ENCODE peak calls at places on chromosomes 1 and 21, in six cellular contexts. X is epithelial cell of esophagus, N is colonic mucosa, D is heart right ventricle, B is PC-9, V is cardiac fibroblast. U is an unnamed sample.

GRCh38 chr1:64268653-64269557 is 65.5 kb downstream of the UBE2U start:
- DNase-seq in X (peak; percentile 88), N (peak; percentile 81), D (peak; percentile 82), B (peak; percentile 63), V (peak; percentile 92), U (peak; percentile 67)

GRCh38 chr1:22318279-22318983 is 133.2 kb upstream of the ZBTB40 start:
- DNase-seq in V (no peak), B (no peak), N (no peak), D (no peak), X (no peak), U (no peak)

GRCh38 chr1:6651889-6652288 is 27.2 kb downstream of the THAP3 start:
- DNase-seq in X (no peak), B (no peak), N (no peak), V (no peak), D (no peak), U (no peak)

GRCh38 chr1:15351301-15351700 is 58.4 kb upstream of the EFHD2 start:
- DNase-seq in N (peak; percentile 71), V (peak; percentile 30), D (no peak), B (no peak), X (no peak), U (no peak)

GRCh38 chr1:215567491-215568286 is 585 bp downstream of the KCTD3 start:
- DNase-seq in X (peak; percentile 56), N (peak; percentile 66), B (peak; percentile 58), V (peak; percentile 54), D (peak; percentile 24), U (no peak)

GRCh38 chr21:25927195-25927880 is 192.6 kb downstream of the GABPA start:
- DNase-seq in X (no peak), V (no peak), N (no peak), B (no peak), D (no peak), U (no peak)

GRCh38 chr1:202798792-202799331 is 9.4 kb downstream of the KDM5B start:
- DNase-seq in N (no peak), X (no peak), B (no peak), D (no peak), V (no peak), U (no peak)

GRCh38 chr1:235327559-235328270 is at the start of gene ARID4B:
- DNase-seq in X (no peak), B (peak; percentile 13), D (no peak), N (no peak), V (no peak), U (no peak)

GRCh38 chr1:198601936-198602889 is 36.6 kb upstream of the PTPRC start:
- DNase-seq in D (no peak), N (no peak), X (no peak), B (no peak), V (no peak), U (peak; percentile 98)

GRCh38 chr1:83028467-83028866 is 970.5 kb downstream of the TTLL7 start:
- DNase-seq in D (no peak), X (no peak), B (no peak), N (no peak), V (no peak), U (no peak)

GRCh38 chr1:47805826-47806450 is 191.2 kb downstream of the TRABD2B start:
- DNase-seq in B (no peak), N (no peak), X (no peak), V (no peak), D (no peak), U (no peak)

GRCh38 chr1:211910136-211910884 is 79.7 kb upstream of the LPGAT1 start:
- DNase-seq in X (no peak), V (no peak), B (no peak), N (no peak), D (no peak), U (no peak)

GRCh38 chr1:172394167-172394751 is 26.2 kb upstream of the C1orf105 start:
- DNase-seq in N (no peak), D (no peak), X (peak; percentile 49), B (no peak), V (no peak), U (no peak)

GRCh38 chr1:230992100-230992774 is 13.3 kb downstream of the ARV1 start:
- DNase-seq in V (no peak), X (peak; percentile 80), B (no peak), D (no peak), N (no peak), U (no peak)

GRCh38 chr1:38680801-38681510 is 178.6 kb downstream of the RRAGC start:
- DNase-seq in V (peak; percentile 40), B (no peak), D (no peak), N (no peak), X (peak; percentile 9), U (no peak)

GRCh38 chr1:1906185-1907097 is 8.6 kb upstream of the CALML6 start:
- DNase-seq in B (peak; percentile 83), D (peak; percentile 88), V (peak; percentile 85), N (peak; percentile 89), X (peak; percentile 73), U (peak; percentile 33)

GRCh38 chr1:161502641-161503393 is 2.4 kb upstream of the FCGR2A start:
- DNase-seq in D (no peak), X (no peak), N (no peak), V (peak; percentile 30), B (no peak), U (peak; percentile 57)

GRCh38 chr21:26966360-26966977 is 419 bp downstream of the ADAMTS5 start:
- DNase-seq in D (no peak), X (peak; percentile 51), N (no peak), B (no peak), V (peak; percentile 24), U (no peak)

GRCh38 chr21:26964379-26964778 is 2.5 kb downstream of the ADAMTS5 start:
- DNase-seq in D (peak; percentile 52), X (no peak), N (peak; percentile 33), B (no peak), V (peak; percentile 26), U (no peak)

GRCh38 chr21:26965091-26965566 is 1.8 kb downstream of the ADAMTS5 start:
- DNase-seq in X (no peak), B (no peak), N (no peak), D (no peak), V (no peak), U (no peak)

GRCh38 chr21:26965567-26966359 is 1.1 kb downstream of the ADAMTS5 start:
- DNase-seq in B (no peak), V (peak; percentile 19), X (peak; percentile 31), N (peak; percentile 19), D (peak; percentile 39), U (no peak)

GRCh38 chr21:26966978-26967913 is at the start of gene ADAMTS5:
- DNase-seq in X (peak; percentile 61), B (no peak), D (peak; percentile 35), V (peak; percentile 56), N (peak; percentile 28), U (peak; percentile 43)
- TF ChIP-seq CTCF in X (no peak), B (no peak), D (no peak), V (no peak), N (no peak), U (no peak)

GRCh38 chr1:7991504-7992440 is 30.3 kb downstream of the PARK7 start:
- DNase-seq in V (no peak), N (no peak), X (no peak), B (no peak), D (no peak), U (no peak)
- H3K4me3 ChIP-seq in V (no peak overlapping the region), N (no peak overlapping the region), X (no peak overlapping the region), B (no peak overlapping the region), D (no peak overlapping the region), U (no peak overlapping the region)

GRCh38 chr1:213252026-213252425 is 201.0 kb downstream of the RPS6KC1 start:
- DNase-seq in X (no peak), D (no peak), V (no peak), N (no peak), B (no peak), U (no peak)

GRCh38 chr1:213260322-213261075 is 209.5 kb downstream of the RPS6KC1 start:
- DNase-seq in B (no peak), D (no peak), N (no peak), V (no peak), X (no peak), U (no peak)

DNA sequence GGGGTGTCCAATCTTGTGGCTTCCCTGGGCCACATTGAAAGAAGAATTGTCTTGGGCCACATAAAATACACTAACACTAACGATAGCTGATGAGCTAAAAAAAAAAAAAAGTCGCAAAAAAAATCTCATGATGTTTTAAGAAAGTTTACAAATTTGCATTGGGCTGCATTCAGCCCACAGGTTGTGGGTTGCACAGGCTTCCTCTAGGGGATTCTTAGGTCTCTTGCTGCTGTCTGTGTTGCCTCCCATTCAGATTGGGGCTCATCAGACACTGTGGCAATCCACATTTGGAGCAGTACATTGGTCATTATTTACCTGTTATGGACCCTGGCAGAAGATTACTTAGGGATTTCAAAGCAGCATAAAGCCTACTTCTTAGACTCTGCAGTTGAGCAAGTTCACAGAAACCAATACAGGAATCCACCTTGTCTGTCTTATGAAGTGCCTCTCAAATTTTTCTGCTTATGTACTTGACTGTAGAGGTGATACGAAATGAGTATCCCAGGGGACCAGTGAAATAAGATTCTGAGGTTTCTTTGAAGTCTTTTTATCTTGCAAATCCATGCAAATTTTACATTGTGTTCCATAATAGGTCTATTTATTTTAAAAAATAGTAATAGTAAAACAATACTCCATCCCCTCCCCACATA is 205.5 kb downstream of the RPS6KC1 start:
- DNase-seq in V (no peak), D (no peak), N (no peak), B (no peak), X (no peak), U (no peak)
- TF ChIP-seq CTCF in V (no peak), D (no peak), N (no peak), B (no peak), X (no peak), U (no peak)

GRCh38 chr21:34671891-34672290 is 3.1 kb downstream of the CLIC6 start:
- DNase-seq in V (no peak), B (no peak), X (no peak), D (no peak), N (no peak), U (no peak)

GRCh38 chr21:34670962-34671348 is 2.2 kb downstream of the CLIC6 start:
- DNase-seq in B (no peak), V (no peak), X (no peak), D (no peak), N (no peak), U (no peak)

GRCh38 chr21:34668803-34669148 is at the start of gene CLIC6:
- DNase-seq in X (no peak), B (no peak), V (no peak), D (no peak), N (no peak), U (no peak)

GRCh38 chr21:34669149-34669879 is 520 bp downstream of the CLIC6 start:
- DNase-seq in X (no peak), N (no peak), V (no peak), B (no peak), D (no peak), U (no peak)

DNA sequence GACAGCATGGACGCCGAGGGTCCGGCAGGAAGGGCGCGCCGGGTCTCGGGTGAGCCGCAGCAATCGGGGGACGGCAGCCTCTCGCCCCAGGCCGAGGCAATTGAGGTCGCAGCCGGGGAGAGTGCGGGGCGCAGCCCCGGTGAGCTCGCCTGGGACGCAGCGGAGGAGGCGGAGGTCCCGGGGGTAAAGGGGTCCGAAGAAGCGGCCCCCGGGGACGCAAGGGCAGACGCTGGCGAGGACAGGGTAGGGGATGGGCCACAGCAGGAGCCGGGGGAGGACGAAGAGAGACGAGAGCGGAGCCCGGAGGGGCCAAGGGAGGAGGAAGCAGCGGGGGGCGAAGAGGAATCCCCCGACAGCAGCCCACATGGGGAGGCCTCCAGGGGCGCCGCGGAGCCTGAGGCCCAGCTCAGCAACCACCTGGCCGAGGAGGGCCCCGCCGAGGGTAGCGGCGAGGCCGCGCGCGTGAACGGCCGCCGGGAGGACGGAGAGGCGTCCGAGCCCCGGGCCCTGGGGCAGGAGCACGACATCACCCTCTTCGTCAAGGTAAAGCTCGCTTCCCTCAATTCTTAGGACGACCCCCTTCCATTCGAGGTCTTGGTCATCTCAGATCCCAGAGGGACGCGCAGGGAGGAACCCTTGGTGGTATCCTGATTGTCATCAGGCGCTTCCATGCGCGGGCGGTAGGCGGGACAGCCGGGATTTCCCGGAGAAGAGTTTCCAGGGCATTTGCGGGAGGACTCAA is 1.6 kb downstream of the CLIC6 start:
- DNase-seq in D (no peak), N (peak; percentile 60), B (no peak), V (no peak), X (peak; percentile 18), U (no peak)
- H3K4me3 ChIP-seq in D (peak overlapping the region; percentile 49), N (peak overlapping the region; percentile 63), B (peak overlapping the region; percentile 35), V (no peak overlapping the region), X (peak overlapping the region; percentile 34), U (peak overlapping the region; percentile 0)

U was measured in AG09309.